ENCODE peak calls at places on chromosomes 4 and X, in four cellular contexts. P is K562, L is GM12891, Z is GM12878. S is an unnamed sample.

GRCh38 chrX:36159254-36159653 is 239.7 kb downstream of the CFAP47 start:
- DNase-seq in P (no peak), L (no peak), Z (no peak), S (no peak)

GRCh38 chr4:40515398-40516293 is 114.0 kb downstream of the RBM47 start:
- DNase-seq in P (peak; percentile 82), L (peak; percentile 54), Z (peak; percentile 95), S (no peak)

GRCh38 chr4:730511-730910 is 24.9 kb downstream of the PCGF3 start:
- DNase-seq in P (no peak), L (no peak), Z (no peak), S (no peak)

GRCh38 chr4:1242506-1243450 is 6.2 kb downstream of the CTBP1 start:
- DNase-seq in P (no peak), L (no peak), Z (no peak), S (no peak)

GRCh38 chr4:111228874-111229273 is 606.0 kb upstream of the PITX2 start:
- DNase-seq in P (no peak), L (no peak), Z (no peak), S (no peak)

GRCh38 chrX:40380649-40381488 is 199.9 kb upstream of the ATP6AP2 start:
- DNase-seq in P (no peak), L (no peak), Z (no peak), S (no peak)

GRCh38 chrX:3262906-3263305 is 83.5 kb downstream of the MXRA5 start:
- DNase-seq in P (no peak), L (no peak), Z (no peak), S (no peak)

GRCh38 chr4:156293657-156294297 is 340.1 kb upstream of the CTSO start:
- DNase-seq in P (no peak), L (no peak), Z (no peak), S (no peak)

GRCh38 chrX:27565992-27566391 is 24.2 kb upstream of the DCAF8L2 start:
- DNase-seq in P (no peak), L (no peak), Z (no peak), S (no peak)

GRCh38 chrX:132022863-132023116 is 312 bp upstream of the STK26 start:
- DNase-seq in P (no peak), L (no peak), Z (no peak), S (no peak)
- TF ChIP-seq SPI1 in P (no peak), L (no peak), Z (no peak), S (no peak)

GRCh38 chrX:13649823-13650222 is 3.1 kb upstream of the TCEANC start:
- DNase-seq in P (no peak), L (no peak), Z (no peak), S (no peak)

GRCh38 chrX:13651150-13651549 is 1.8 kb upstream of the TCEANC start:
- DNase-seq in P (no peak), L (no peak), Z (no peak), S (no peak)

GRCh38 chrX:13653022-13653693 is at the start of gene TCEANC:
- DNase-seq in P (peak; percentile 92), L (peak; percentile 58), Z (peak; percentile 89), S (peak; percentile 86)

GRCh38 chrX:13650318-13650717 is 2.6 kb upstream of the TCEANC start:
- DNase-seq in P (no peak), L (no peak), Z (no peak), S (no peak)

GRCh38 chrX:13652256-13653021 is 502 bp upstream of the TCEANC start:
- DNase-seq in P (peak; percentile 26), L (no peak), Z (no peak), S (no peak)
- TF ChIP-seq SPI1 in P (no peak), L (no peak), Z (no peak), S (no peak)

GRCh38 chr4:173519130-173520101 is 10.6 kb downstream of the HAND2 start:
- DNase-seq in P (no peak), L (no peak), Z (no peak), S (no peak)

GRCh38 chr4:173516621-173517612 is 13.1 kb downstream of the HAND2 start:
- DNase-seq in P (no peak), L (no peak), Z (no peak), S (no peak)

GRCh38 chr4:173520921-173521473 is 9.0 kb downstream of the HAND2 start:
- DNase-seq in P (no peak), L (no peak), Z (no peak), S (no peak)

GRCh38 chr4:173517781-173518371 is 12.2 kb downstream of the HAND2 start:
- DNase-seq in P (no peak), L (no peak), Z (no peak), S (no peak)

GRCh38 chr4:173518419-173519102 is 11.5 kb downstream of the HAND2 start:
- DNase-seq in P (no peak), L (no peak), Z (no peak), S (no peak)
- TF ChIP-seq SPI1 in P (no peak), L (no peak), Z (no peak), S (no peak)

GRCh38 chr4:44638091-44638490 is 13.3 kb downstream of the YIPF7 start:
- DNase-seq in P (no peak), L (no peak), Z (no peak), S (no peak)

GRCh38 chr4:44632089-44632488 is 19.3 kb downstream of the YIPF7 start:
- DNase-seq in P (no peak), L (no peak), Z (no peak), S (no peak)

GRCh38 chr4:44629280-44629866 is 22.1 kb downstream of the YIPF7 start:
- DNase-seq in P (peak; percentile 45), L (peak; percentile 16), Z (peak; percentile 12), S (peak; percentile 11)

GRCh38 chr4:44632733-44633132 is 18.7 kb downstream of the YIPF7 start:
- DNase-seq in P (no peak), L (no peak), Z (no peak), S (no peak)
- TF ChIP-seq SPI1 in P (no peak), L (no peak), Z (no peak), S (no peak)